ENCODE peak calls at places on chromosomes 12 and 14, in five cellular contexts. Z is tibial nerve, I is sigmoid colon, T is ovary, C is K562. D is an unnamed sample.

GRCh38 chr14:31270196-31270772 is 62.7 kb upstream of the HECTD1 start:
- DNase-seq in Z (no peak), I (no peak), T (no peak), C (no peak), D (no peak)

GRCh38 chr14:41749425-41749824 is 142.7 kb downstream of the LRFN5 start:
- DNase-seq in Z (no peak), I (no peak), T (no peak), C (no peak), D (no peak)

GRCh38 chr12:123050331-123050809 is 69.9 kb downstream of the ARL6IP4 start:
- DNase-seq in Z (no peak), I (peak; percentile 85), T (no peak), C (no peak), D (no peak)

GRCh38 chr12:93745304-93745703 is 68.1 kb downstream of the CRADD start:
- DNase-seq in Z (no peak), I (no peak), T (no peak), C (no peak), D (no peak)

GRCh38 chr12:121668750-121669524 is 517 bp downstream of the MORN3 start:
- DNase-seq in Z (no peak), I (no peak), T (peak; percentile 50), C (peak; percentile 40), D (no peak)

GRCh38 chr14:71333705-71334104 is 426.4 kb downstream of the PCNX1 start:
- DNase-seq in Z (no peak), I (no peak), T (no peak), C (no peak), D (no peak)

GRCh38 chr14:102279688-102280348 is 25.1 kb downstream of the MOK start:
- DNase-seq in Z (no peak), I (no peak), T (no peak), C (no peak), D (no peak)

GRCh38 chr14:100426331-100426730 is 103.2 kb downstream of the SLC25A47 start:
- DNase-seq in Z (no peak), I (peak; percentile 24), T (no peak), C (no peak), D (no peak)

GRCh38 chr12:92503977-92504966 is 198.5 kb upstream of the PLEKHG7 start:
- DNase-seq in Z (peak; percentile 28), I (peak; percentile 65), T (peak; percentile 41), C (no peak), D (no peak)

GRCh38 chr14:90511795-90512331 is 115.0 kb downstream of the CALM1 start:
- DNase-seq in Z (no peak), I (no peak), T (no peak), C (no peak), D (no peak)

GRCh38 chr12:125055591-125055990 is 9.6 kb upstream of the AACS start:
- DNase-seq in Z (no peak), I (no peak), T (no peak), C (no peak), D (no peak)

GRCh38 chr12:123492290-123492689 is 34.4 kb downstream of the SNRNP35 start:
- DNase-seq in Z (no peak), I (no peak), T (no peak), C (no peak), D (no peak)

GRCh38 chr12:11795910-11796459 is 146.5 kb downstream of the ETV6 start:
- DNase-seq in Z (no peak), I (no peak), T (no peak), C (no peak), D (no peak)

GRCh38 chr14:75236897-75237296 is 41.7 kb upstream of the FOS start:
- DNase-seq in Z (no peak), I (no peak), T (no peak), C (no peak), D (no peak)

GRCh38 chr12:110329710-110330109 is 48.7 kb downstream of the ATP2A2 start:
- DNase-seq in Z (no peak), I (no peak), T (no peak), C (no peak), D (no peak)

GRCh38 chr14:74620497-74620921 is 8.5 kb upstream of the LTBP2 start:
- DNase-seq in Z (no peak), I (no peak), T (no peak), C (peak; percentile 62), D (no peak)

DNA sequence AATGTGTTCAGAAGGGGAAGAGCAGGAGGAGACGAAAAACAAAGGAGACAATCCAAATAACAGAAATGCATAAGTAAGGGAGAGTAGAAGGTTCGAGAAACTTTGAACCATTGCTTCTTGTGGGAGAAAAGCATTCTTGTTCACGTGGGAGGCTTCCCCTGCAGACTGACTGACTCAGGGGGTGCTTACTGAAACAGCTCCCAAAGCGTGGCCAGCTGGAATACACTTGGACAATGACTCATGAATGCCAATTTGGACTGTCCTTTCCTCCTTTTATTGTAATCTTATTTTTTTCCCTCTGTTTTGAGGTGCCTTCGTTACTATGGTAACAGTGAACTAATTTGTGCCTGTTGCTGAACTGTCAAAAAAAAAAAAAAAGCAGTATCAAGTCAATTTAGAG is 74.0 kb downstream of the NEDD1 start:
- DNase-seq in Z (no peak), I (no peak), T (no peak), C (no peak), D (no peak)
- TF ChIP-seq EP300 in Z (no peak), I (no peak), T (no peak), C (no peak), D (no peak)

GRCh38 chr12:26452511-26452910 is 257.1 kb downstream of the SSPN start:
- DNase-seq in Z (no peak), I (no peak), T (no peak), C (no peak), D (no peak)
- H3K27me3 ChIP-seq in Z (no peaks in the 10 kb centered on the region), I (no peaks in the 10 kb centered on the region), T (no peaks in the 10 kb centered on the region), C (peaks cover under 1% of the 10 kb centered on the region), D (no peaks in the 10 kb centered on the region)

DNA sequence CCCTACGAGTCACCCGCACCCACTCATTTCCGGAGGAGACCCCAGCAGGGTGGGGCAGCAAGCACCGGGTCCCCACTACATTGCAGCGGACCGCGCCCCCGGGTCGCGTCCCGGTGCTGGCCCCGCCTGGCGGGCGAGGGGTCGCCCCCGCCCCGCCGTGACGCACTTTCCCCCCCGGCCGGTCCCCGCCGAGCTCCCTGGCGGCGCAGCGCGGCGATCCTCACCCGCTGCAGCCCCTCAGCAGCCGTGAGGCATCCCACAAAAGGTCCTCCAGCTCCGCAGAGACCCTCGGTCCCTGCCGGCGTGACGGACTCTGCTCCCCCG is 106.0 kb downstream of the PRICKLE1 start:
- DNase-seq in Z (no peak), I (peak; percentile 69), T (peak; percentile 66), C (peak; percentile 51), D (no peak)
- TF ChIP-seq CTCF in Z (no peak), I (no peak), T (no peak), C (no peak), D (no peak)

GRCh38 chr12:87820524-87821194 is 208.5 kb downstream of the C12orf50 start:
- DNase-seq in Z (no peak), I (no peak), T (no peak), C (no peak), D (no peak)
- TF ChIP-seq EP300 in Z (no peak), I (no peak), T (no peak), C (no peak), D (no peak)

D was measured in esophagus muscularis mucosa.